ENCODE peak calls at places on chromosomes 2 and 18, in five cellular contexts. Y, Q, K, T and B are unnamed samples. For H3K4me1, the result is how much of the 10 kb centered on the place peaks cover.

GRCh38 chr2:9497017-9497416 is 22.7 kb downstream of the IAH1 start:
- DNase-seq in K (no peak), T (no peak), Q (peak), Y (no peak), B (no peak)

GRCh38 chr2:206556357-206556949 is 85.8 kb upstream of the FAM237A start:
- DNase-seq in K (no peak), Y (peak), T (peak), Q (peak), B (no peak)

GRCh38 chr2:66573866-66574265 is 138.9 kb downstream of the MEIS1 start:
- DNase-seq in Y (peak), Q (no peak), K (peak), T (no peak), B (no peak)

GRCh38 chr2:182229288-182229687 is 197.5 kb downstream of the PDE1A start:
- DNase-seq in K (no peak), T (no peak), Y (peak), Q (peak), B (no peak)

GRCh38 chr2:88950010-88950409 is 258.5 kb downstream of the RPIA start:
- DNase-seq in T (no peak), Y (no peak), Q (no peak), K (no peak), B (no peak)

GRCh38 chr2:198283149-198283548 is 478.8 kb downstream of the PLCL1 start:
- DNase-seq in Q (no peak), T (no peak), Y (peak), K (no peak), B (no peak)

GRCh38 chr2:191539068-191539467 is 138.9 kb upstream of the NABP1 start:
- DNase-seq in T (no peak), Q (no peak), K (no peak), Y (peak), B (no peak)

GRCh38 chr2:112031916-112032582 is 23.0 kb upstream of the TMEM87B start:
- DNase-seq in T (no peak), K (no peak), Y (no peak), Q (peak), B (no peak)

GRCh38 chr2:227834423-227834822 is 20.8 kb downstream of the CCL20 start:
- DNase-seq in Y (no peak), K (no peak), Q (peak), T (no peak), B (no peak)

GRCh38 chr2:131045286-131045924 is 47.9 kb downstream of the FAM168B start:
- DNase-seq in T (no peak), Y (no peak), Q (no peak), K (no peak), B (no peak)

GRCh38 chr2:42092084-42092996 is 44.5 kb downstream of the PKDCC start:
- DNase-seq in K (no peak), Q (peak), Y (peak), T (no peak), B (no peak)

GRCh38 chr2:169091761-169092523 is 22.6 kb downstream of the DHRS9 start:
- DNase-seq in Y (peak), T (no peak), K (peak), Q (peak), B (no peak)

GRCh38 chr2:158024288-158024898 is 77.3 kb upstream of the UPP2 start:
- DNase-seq in T (no peak), Y (peak), Q (peak), K (no peak), B (peak)

GRCh38 chr2:127577503-127577902 is 42.0 kb downstream of the MYO7B start:
- DNase-seq in T (no peak), Q (no peak), K (no peak), Y (no peak), B (no peak)

DNA sequence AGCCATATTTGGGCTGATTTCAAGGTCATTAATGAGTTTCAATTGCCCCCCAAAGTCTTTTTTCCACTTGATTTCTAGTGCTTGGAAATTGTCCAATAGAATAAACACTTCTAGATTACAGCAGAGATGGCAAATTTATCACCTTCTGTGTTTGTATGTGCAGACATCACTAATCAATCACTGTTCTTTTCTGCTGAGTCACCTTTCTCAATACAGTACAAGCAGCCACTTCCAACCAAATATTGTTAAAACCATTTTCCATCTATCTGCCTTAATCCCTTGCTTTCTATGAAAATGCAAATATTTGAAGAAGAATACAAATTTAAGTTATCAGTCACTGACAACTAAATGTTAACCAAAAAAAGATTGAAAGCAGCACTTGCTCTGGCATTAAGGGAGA is 40.2 kb upstream of the ZNF521 start:
- DNase-seq in Y (no peak), K (no peak), T (no peak), Q (no peak), B (no peak)
- H3K4me1 ChIP-seq in Y (under half), K (under half), T (under half), Q (under half), B (under half)

GRCh38 chr2:96530474-96531357 is 5.8 kb upstream of the ARID5A start:
- DNase-seq in K (no peak), Q (no peak), T (no peak), Y (no peak), B (no peak)
- H3K4me1 ChIP-seq in K (under half), Q (half or more), T (under half), Y (under half), B (under half)

GRCh38 chr2:186611526-186611925 is 21.7 kb downstream of the ITGAV start:
- DNase-seq in Y (no peak), Q (no peak), K (no peak), T (no peak), B (no peak)

GRCh38 chr2:186612555-186613440 is 22.9 kb downstream of the ITGAV start:
- DNase-seq in K (no peak), Y (no peak), Q (no peak), T (no peak), B (no peak)

GRCh38 chr2:186617771-186618170 is 27.9 kb downstream of the ITGAV start:
- DNase-seq in K (no peak), Q (no peak), T (no peak), Y (no peak), B (no peak)

GRCh38 chr2:186614373-186614772 is 24.5 kb downstream of the ITGAV start:
- DNase-seq in T (no peak), Q (no peak), Y (no peak), K (no peak), B (no peak)

DNA sequence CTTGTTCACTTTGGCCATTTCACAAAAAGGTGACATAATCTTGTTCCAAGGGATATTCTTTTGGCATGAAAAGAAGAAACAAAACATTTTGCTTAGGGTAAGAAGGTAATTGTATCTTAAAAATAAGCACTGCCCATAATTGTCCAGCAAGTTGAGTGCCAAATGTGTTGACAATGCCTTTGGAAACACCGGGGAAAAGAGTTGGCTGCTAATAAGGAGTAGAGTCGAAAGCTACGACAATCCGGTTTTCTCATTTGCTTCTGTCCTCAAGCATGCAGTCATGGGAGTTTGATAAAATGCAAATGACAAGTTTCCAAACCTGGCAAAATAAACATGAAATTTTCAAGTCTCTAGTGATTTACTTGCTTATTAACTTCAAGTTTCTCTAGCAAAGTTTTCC is 27.3 kb downstream of the ITGAV start:
- DNase-seq in T (no peak), Y (peak), Q (no peak), K (no peak), B (no peak)
- H3K4me1 ChIP-seq in T (under half), Y (under half), Q (under half), K (under half), B (under half)

DNA sequence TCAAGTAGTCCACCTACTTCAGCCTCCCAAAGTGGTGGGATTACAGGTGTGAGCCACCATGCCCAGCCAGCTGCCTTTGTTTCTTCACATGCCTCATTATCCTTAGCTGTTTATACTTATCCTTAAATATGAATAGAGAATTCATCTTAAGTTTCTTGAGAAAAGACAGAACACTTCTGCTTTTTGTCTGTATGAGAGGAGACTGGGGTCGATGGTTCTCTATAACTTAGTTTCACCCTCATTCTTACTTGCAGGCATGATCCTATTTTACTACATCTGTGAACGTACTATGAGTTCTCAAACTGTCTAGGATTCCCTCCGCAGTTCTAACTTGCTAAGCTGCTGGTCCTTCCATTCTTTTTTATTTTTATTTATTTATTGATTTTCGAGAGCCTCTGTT is 20.4 kb downstream of the PPM1B start:
- DNase-seq in Y (no peak), T (no peak), Q (no peak), K (no peak), B (no peak)
- H3K4me1 ChIP-seq in Y (under half), T (under half), Q (under half), K (under half), B (under half)

GRCh38 chr2:72146357-72147302 is 1.0 kb downstream of the CYP26B1 start:
- DNase-seq in T (no peak), K (no peak), Y (no peak), Q (no peak), B (no peak)

GRCh38 chr2:72147303-72147970 is at the start of gene CYP26B1:
- DNase-seq in T (no peak), Q (no peak), K (no peak), Y (no peak), B (no peak)

GRCh38 chr2:72144412-72144745 is 3.3 kb downstream of the CYP26B1 start:
- DNase-seq in K (no peak), Y (no peak), T (no peak), Q (no peak), B (no peak)

GRCh38 chr2:72144746-72145657 is 2.7 kb downstream of the CYP26B1 start:
- DNase-seq in K (no peak), Y (no peak), Q (peak), T (no peak), B (peak)

GRCh38 chr2:72145658-72146329 is 1.9 kb downstream of the CYP26B1 start:
- DNase-seq in K (no peak), Y (no peak), T (no peak), Q (no peak), B (no peak)
- H3K4me1 ChIP-seq in K (under half), Y (under half), T (under half), Q (under half), B (under half)

GRCh38 chr2:234242446-234242810 is 191.9 kb downstream of the SPP2 start:
- DNase-seq in Q (no peak), Y (no peak), K (no peak), T (no peak), B (no peak)
- H3K4me1 ChIP-seq in Q (half or more), Y (under half), K (under half), T (half or more), B (under half)

GRCh38 chr2:43135583-43135982 is 90.8 kb downstream of the ZFP36L2 start:
- DNase-seq in K (no peak), Q (no peak), T (no peak), Y (no peak), B (no peak)
- H3K4me1 ChIP-seq in K (under half), Q (under half), T (under half), Y (under half), B (half or more)

GRCh38 chr2:237389831-237390230 is 24.1 kb downstream of the COL6A3 start:
- DNase-seq in T (no peak), Y (no peak), K (no peak), Q (no peak), B (no peak)
- H3K4me1 ChIP-seq in T (under half), Y (under half), K (under half), Q (under half), B (under half)